ENCODE peak calls at places on chromosomes 11 and 22, in six cellular contexts. One of them, this sample, is unnamed.
A peak's percentile ranks its signal among the peaks of the same experiment; 100 is the strongest.

GRCh38 chr11:134453441-134453840 is 41.4 kb upstream of the B3GAT1 start:
- DNase-seq in HepG2: no peak
- DNase-seq in H1: no peak
- DNase-seq in HCT116: no peak
- DNase-seq in K562: no peak
- DNase-seq in NT2/D1: no peak
- DNase-seq in this sample: no peak

GRCh38 chr22:42847110-42847509 is 10.0 kb downstream of the ARFGAP3 start:
- DNase-seq in HepG2: no peak
- DNase-seq in H1: no peak
- DNase-seq in HCT116: no peak
- DNase-seq in K562: no peak
- DNase-seq in NT2/D1: no peak
- DNase-seq in this sample: no peak

GRCh38 chr22:41471606-41472005 is 2.7 kb downstream of the ACO2 start:
- DNase-seq in HepG2: no peak
- DNase-seq in H1: no peak
- DNase-seq in HCT116: no peak
- DNase-seq in K562: no peak
- DNase-seq in NT2/D1: no peak
- DNase-seq in this sample: no peak

GRCh38 chr11:31805629-31806185 is 5.4 kb downstream of the PAX6 start:
- DNase-seq in HepG2: no peak
- DNase-seq in H1: no peak
- DNase-seq in HCT116: no peak
- DNase-seq in K562: no peak
- DNase-seq in NT2/D1: no peak
- DNase-seq in this sample: no peak

GRCh38 chr11:70510571-70510970 is 112.2 kb downstream of the CTTN start:
- DNase-seq in HepG2: no peak
- DNase-seq in H1: no peak
- DNase-seq in HCT116: no peak
- DNase-seq in K562: no peak
- DNase-seq in NT2/D1: no peak
- DNase-seq in this sample: no peak

GRCh38 chr22:18116634-18117033 is 6.0 kb downstream of the TUBA8 start:
- DNase-seq in HepG2: no peak
- DNase-seq in H1: no peak
- DNase-seq in HCT116: no peak
- DNase-seq in K562: no peak
- DNase-seq in NT2/D1: no peak
- DNase-seq in this sample: no peak

GRCh38 chr11:75126564-75126963 is 24.3 kb upstream of the SLCO2B1 start:
- DNase-seq in HepG2: no peak
- DNase-seq in H1: no peak
- DNase-seq in HCT116: no peak
- DNase-seq in K562: no peak
- DNase-seq in NT2/D1: no peak
- DNase-seq in this sample: no peak

GRCh38 chr11:3165152-3165705 is at the start of gene OSBPL5:
- DNase-seq in HepG2: no peak
- DNase-seq in H1: no peak
- DNase-seq in HCT116: no peak
- DNase-seq in K562: peak; percentile 89
- DNase-seq in NT2/D1: no peak
- DNase-seq in this sample: no peak

GRCh38 chr11:115256326-115257197 is 247.7 kb downstream of the CADM1 start:
- DNase-seq in HepG2: no peak
- DNase-seq in H1: no peak
- DNase-seq in HCT116: no peak
- DNase-seq in K562: no peak
- DNase-seq in NT2/D1: no peak
- DNase-seq in this sample: peak; percentile 21

GRCh38 chr11:24142062-24142461 is 354.8 kb upstream of the LUZP2 start:
- DNase-seq in HepG2: no peak
- DNase-seq in H1: no peak
- DNase-seq in HCT116: no peak
- DNase-seq in K562: no peak
- DNase-seq in NT2/D1: no peak
- DNase-seq in this sample: no peak

GRCh38 chr11:123168955-123169484 is 26.0 kb downstream of the CLMP start:
- DNase-seq in HepG2: no peak
- DNase-seq in H1: no peak
- DNase-seq in HCT116: no peak
- DNase-seq in K562: no peak
- DNase-seq in NT2/D1: no peak
- DNase-seq in this sample: no peak

GRCh38 chr11:60482361-60482760 is 10.2 kb upstream of the MS4A12 start:
- DNase-seq in HepG2: no peak
- DNase-seq in H1: no peak
- DNase-seq in HCT116: no peak
- DNase-seq in K562: no peak
- DNase-seq in NT2/D1: no peak
- DNase-seq in this sample: no peak

DNA sequence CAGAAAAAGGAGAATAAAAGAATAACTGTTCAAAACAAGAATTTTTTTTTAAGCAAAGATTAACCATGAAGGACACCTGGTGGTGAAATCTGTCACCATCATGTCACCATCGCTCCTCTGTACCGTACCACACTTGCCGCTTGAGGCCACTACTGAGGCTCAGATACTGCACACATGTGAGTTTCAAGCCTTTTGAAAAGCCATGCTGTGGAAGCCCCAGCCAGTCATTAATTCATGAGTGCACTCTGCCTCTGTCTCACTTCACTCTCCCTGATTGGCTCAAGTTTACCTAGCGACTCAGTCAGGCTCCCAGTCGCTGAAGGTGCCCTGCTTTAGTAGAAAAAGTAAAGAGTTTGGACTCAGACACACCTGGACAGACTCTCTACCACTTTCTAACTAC is 6.6 kb upstream of the MS4A12 start:
- DNase-seq in HepG2: peak; percentile 54
- DNase-seq in H1: no peak
- DNase-seq in HCT116: peak; percentile 79
- DNase-seq in K562: peak; percentile 57
- DNase-seq in NT2/D1: peak; percentile 16
- DNase-seq in this sample: peak; percentile 86
- TF ChIP-seq ZNF274 in HepG2: no peak
- TF ChIP-seq ZNF274 in H1: no peak
- TF ChIP-seq ZNF274 in HCT116: no peak
- TF ChIP-seq ZNF274 in K562: no peak
- TF ChIP-seq ZNF274 in NT2/D1: no peak
- TF ChIP-seq ZNF274 in this sample: no peak

GRCh38 chr11:73907191-73907590 is 30.4 kb downstream of the PAAF1 start:
- DNase-seq in HepG2: peak; percentile 6
- DNase-seq in H1: no peak
- DNase-seq in HCT116: peak; percentile 7
- DNase-seq in K562: peak; percentile 26
- DNase-seq in NT2/D1: no peak
- DNase-seq in this sample: no peak
- TF ChIP-seq ZNF274 in HepG2: no peak
- TF ChIP-seq ZNF274 in H1: no peak
- TF ChIP-seq ZNF274 in HCT116: no peak
- TF ChIP-seq ZNF274 in K562: no peak
- TF ChIP-seq ZNF274 in NT2/D1: no peak
- TF ChIP-seq ZNF274 in this sample: no peak

GRCh38 chr11:64321533-64321932 is 3.6 kb downstream of the PRDX5 start:
- DNase-seq in HepG2: no peak
- DNase-seq in H1: no peak
- DNase-seq in HCT116: no peak
- DNase-seq in K562: no peak
- DNase-seq in NT2/D1: no peak
- DNase-seq in this sample: no peak
- TF ChIP-seq ZNF274 in HepG2: no peak
- TF ChIP-seq ZNF274 in H1: no peak
- TF ChIP-seq ZNF274 in HCT116: no peak
- TF ChIP-seq ZNF274 in K562: no peak
- TF ChIP-seq ZNF274 in NT2/D1: no peak
- TF ChIP-seq ZNF274 in this sample: no peak

GRCh38 chr11:104946907-104947306 is 21.5 kb downstream of the CASP4 start:
- DNase-seq in HepG2: peak; percentile 78
- DNase-seq in H1: no peak
- DNase-seq in HCT116: peak; percentile 35
- DNase-seq in K562: peak; percentile 12
- DNase-seq in NT2/D1: no peak
- DNase-seq in this sample: peak; percentile 27
- TF ChIP-seq ZNF274 in HepG2: no peak
- TF ChIP-seq ZNF274 in H1: no peak
- TF ChIP-seq ZNF274 in HCT116: no peak
- TF ChIP-seq ZNF274 in K562: no peak
- TF ChIP-seq ZNF274 in NT2/D1: no peak
- TF ChIP-seq ZNF274 in this sample: no peak